ENCODE peak calls at places on chromosomes 4 and X, in ten cellular contexts. B, Z, I, Y, M, T, R, O, K and H are unnamed samples.

GRCh38 chr4:108774809-108775530 is 12.1 kb upstream of the ETNPPL start:
- DNase-seq in B (no peak), Z (no peak), I (peak; percentile 31), Y (no peak), M (no peak), T (no peak), R (no peak), O (no peak), K (no peak), H (peak; percentile 72)

GRCh38 chr4:82705881-82706280 is 92.7 kb downstream of the SCD5 start:
- DNase-seq in B (no peak), Z (no peak), I (no peak), Y (no peak), M (no peak), T (no peak), R (no peak), O (no peak), K (no peak), H (no peak)

GRCh38 chr4:17072483-17072882 is 174.0 kb upstream of the LDB2 start:
- DNase-seq in B (no peak), Z (no peak), I (no peak), Y (no peak), M (no peak), T (no peak), R (no peak), O (no peak), K (no peak), H (no peak)

GRCh38 chr4:156475322-156475721 is 496.3 kb downstream of the PDGFC start:
- DNase-seq in B (no peak), Z (no peak), I (peak; percentile 17), Y (no peak), M (peak; percentile 3), T (no peak), R (peak; percentile 30), O (no peak), K (peak; percentile 46), H (peak; percentile 8)

GRCh38 chr4:102503301-102503746 is 2.2 kb downstream of the NFKB1 start:
- DNase-seq in B (no peak), Z (no peak), I (peak; percentile 37), Y (no peak), M (no peak), T (no peak), R (no peak), O (peak; percentile 14), K (peak; percentile 42), H (no peak)

GRCh38 chr4:1031956-1032795 is 20.8 kb downstream of the FGFRL1 start:
- DNase-seq in B (no peak), Z (no peak), I (no peak), Y (no peak), M (no peak), T (no peak), R (no peak), O (peak; percentile 48), K (no peak), H (no peak)

GRCh38 chrX:13689519-13690211 is 737 bp downstream of the RAB9A start:
- DNase-seq in B (no peak), Z (no peak), I (no peak), Y (no peak), M (no peak), T (no peak), R (peak; percentile 19), O (no peak), K (no peak), H (no peak)

GRCh38 chr4:145731026-145731425 is 51.1 kb downstream of the C4orf51 start:
- DNase-seq in B (no peak), Z (no peak), I (peak; percentile 82), Y (no peak), M (peak; percentile 53), T (no peak), R (no peak), O (no peak), K (peak; percentile 11), H (peak; percentile 84)

GRCh38 chr4:55547918-55548317 is 1.2 kb upstream of the CLOCK start:
- DNase-seq in B (no peak), Z (no peak), I (no peak), Y (no peak), M (no peak), T (no peak), R (no peak), O (no peak), K (peak; percentile 4), H (no peak)

GRCh38 chr4:38149472-38149871 is 189.3 kb downstream of the PTTG2 start:
- DNase-seq in B (no peak), Z (no peak), I (no peak), Y (no peak), M (no peak), T (no peak), R (no peak), O (no peak), K (no peak), H (no peak)

GRCh38 chr4:67680568-67681222 is 20.3 kb downstream of the UBA6 start:
- DNase-seq in B (no peak), Z (no peak), I (peak; percentile 42), Y (no peak), M (no peak), T (no peak), R (no peak), O (no peak), K (no peak), H (no peak)

GRCh38 chr4:40688446-40689095 is 58.9 kb upstream of the RBM47 start:
- DNase-seq in B (no peak), Z (no peak), I (no peak), Y (no peak), M (no peak), T (no peak), R (no peak), O (no peak), K (no peak), H (no peak)

GRCh38 chr4:187491959-187492358 is 503.6 kb upstream of the ZFP42 start:
- DNase-seq in B (no peak), Z (no peak), I (no peak), Y (no peak), M (no peak), T (no peak), R (no peak), O (no peak), K (no peak), H (no peak)

GRCh38 chr4:102641796-102642195 is 119.0 kb downstream of the MANBA start:
- DNase-seq in B (no peak), Z (no peak), I (no peak), Y (no peak), M (no peak), T (no peak), R (no peak), O (no peak), K (no peak), H (no peak)

GRCh38 chr4:76316131-76316530 is 9.6 kb downstream of the STBD1 start:
- DNase-seq in B (no peak), Z (no peak), I (no peak), Y (no peak), M (no peak), T (no peak), R (no peak), O (no peak), K (no peak), H (no peak)

GRCh38 chr4:126899382-126899801 is 733.4 kb upstream of the INTU start:
- DNase-seq in B (no peak), Z (no peak), I (no peak), Y (no peak), M (no peak), T (no peak), R (no peak), O (no peak), K (no peak), H (no peak)

GRCh38 chr4:90715242-90715641 is 588.0 kb downstream of the CCSER1 start:
- DNase-seq in B (no peak), Z (no peak), I (no peak), Y (no peak), M (no peak), T (no peak), R (no peak), O (no peak), K (no peak), H (no peak)

GRCh38 chr4:143773998-143774898 is 73.8 kb upstream of the FREM3 start:
- DNase-seq in B (peak; percentile 0), Z (no peak), I (peak; percentile 51), Y (peak; percentile 9), M (no peak), T (peak; percentile 47), R (peak; percentile 12), O (peak; percentile 24), K (peak; percentile 32), H (peak; percentile 28)

GRCh38 chrX:17596546-17597205 is 140.6 kb upstream of the SCML1 start:
- DNase-seq in B (no peak), Z (no peak), I (no peak), Y (no peak), M (no peak), T (no peak), R (no peak), O (no peak), K (no peak), H (no peak)

GRCh38 chr4:67343162-67343561 is 202.1 kb downstream of the CENPC start:
- DNase-seq in B (no peak), Z (no peak), I (no peak), Y (no peak), M (no peak), T (no peak), R (no peak), O (no peak), K (no peak), H (no peak)

GRCh38 chrX:23493941-23494374 is 159.3 kb downstream of the PTCHD1 start:
- DNase-seq in B (no peak), Z (no peak), I (peak; percentile 46), Y (no peak), M (no peak), T (no peak), R (no peak), O (no peak), K (no peak), H (no peak)

GRCh38 chrX:72368796-72369195 is 63.1 kb upstream of the CITED1 start:
- DNase-seq in B (no peak), Z (no peak), I (no peak), Y (no peak), M (no peak), T (no peak), R (no peak), O (no peak), K (no peak), H (no peak)

GRCh38 chrX:78116365-78116764 is 12.3 kb downstream of the PGK1 start:
- DNase-seq in B (no peak), Z (no peak), I (no peak), Y (no peak), M (no peak), T (no peak), R (no peak), O (no peak), K (no peak), H (no peak)

GRCh38 chr4:156896536-156896935 is 75.1 kb downstream of the PDGFC start:
- DNase-seq in B (no peak), Z (no peak), I (no peak), Y (no peak), M (no peak), T (no peak), R (no peak), O (no peak), K (no peak), H (no peak)

GRCh38 chr4:677431-678293 is 3.3 kb downstream of the MYL5 start:
- DNase-seq in B (no peak), Z (no peak), I (peak; percentile 76), Y (peak; percentile 31), M (no peak), T (no peak), R (no peak), O (no peak), K (peak; percentile 86), H (peak; percentile 61)

GRCh38 chr4:16516796-16517413 is 290.6 kb upstream of the TAPT1 start:
- DNase-seq in B (no peak), Z (no peak), I (peak; percentile 1), Y (no peak), M (no peak), T (no peak), R (no peak), O (no peak), K (no peak), H (peak; percentile 6)

GRCh38 chr4:8229341-8229975 is 30.4 kb downstream of the SH3TC1 start:
- DNase-seq in B (peak; percentile 11), Z (no peak), I (no peak), Y (peak; percentile 54), M (no peak), T (no peak), R (no peak), O (no peak), K (no peak), H (no peak)

GRCh38 chr4:128686032-128686465 is 123.5 kb upstream of the JADE1 start:
- DNase-seq in B (no peak), Z (no peak), I (no peak), Y (no peak), M (no peak), T (no peak), R (no peak), O (no peak), K (no peak), H (no peak)